ENCODE peak calls at places on chromosome 6, in nine cellular contexts. Q is NCI-H345, L is C1 segment of cervical spinal cord, I is HT1080, B is NCI-H446, D is NCI-H524, O is epithelial cell of esophagus, V is T-helper 9 cell, P is T-helper 1 cell. K is an unnamed sample.

GRCh38 chr6:157787080-157787479 is 36.0 kb upstream of the SNX9 start:
- DNase-seq in Q (no peak), L (no peak), V (no peak), D (no peak), I (no peak), P (no peak), B (no peak), O (no peak), K (no peak)

GRCh38 chr6:48990746-48991145 is 472.3 kb downstream of the MMUT start:
- DNase-seq in L (no peak), P (no peak), Q (no peak), V (no peak), O (no peak), B (no peak), I (peak; percentile 7), D (no peak), K (no peak)

GRCh38 chr6:170279426-170279825 is 11.5 kb downstream of the DLL1 start:
- DNase-seq in Q (no peak), V (no peak), I (no peak), P (no peak), O (no peak), L (no peak), D (no peak), B (no peak), K (no peak)

GRCh38 chr6:84280030-84280429 is 52.6 kb upstream of the CEP162 start:
- DNase-seq in Q (no peak), I (peak; percentile 75), V (no peak), D (no peak), P (no peak), B (no peak), L (no peak), O (peak; percentile 69), K (no peak)

GRCh38 chr6:70666726-70667125 is 957 bp upstream of the SMAP1 start:
- DNase-seq in D (no peak), L (no peak), I (no peak), Q (no peak), O (no peak), P (no peak), V (no peak), B (no peak), K (no peak)

GRCh38 chr6:142685852-142686718 is 258.9 kb downstream of the HIVEP2 start:
- DNase-seq in Q (no peak), D (no peak), B (no peak), V (no peak), I (no peak), O (no peak), P (no peak), L (no peak), K (no peak)

GRCh38 chr6:108966855-108967755 is 118.9 kb downstream of the ARMC2 start:
- DNase-seq in I (peak; percentile 55), B (no peak), V (no peak), P (no peak), Q (no peak), D (peak; percentile 67), L (no peak), O (peak; percentile 75), K (no peak)

GRCh38 chr6:43927525-43928210 is 157.7 kb downstream of the VEGFA start:
- DNase-seq in Q (no peak), B (no peak), V (no peak), O (peak; percentile 62), L (no peak), P (no peak), D (no peak), I (peak; percentile 21), K (no peak)

GRCh38 chr6:111874030-111874425 is 776 bp upstream of the FYN start:
- DNase-seq in B (no peak), I (peak; percentile 18), Q (peak; percentile 31), V (peak; percentile 52), D (peak; percentile 50), L (no peak), O (peak; percentile 18), P (peak; percentile 67), K (no peak)

GRCh38 chr6:133355922-133356321 is 114.8 kb downstream of the EYA4 start:
- DNase-seq in I (no peak), O (no peak), L (no peak), D (no peak), P (no peak), V (no peak), Q (no peak), B (no peak), K (no peak)